ENCODE peak calls at places on chromosomes 4 and X, in five cellular contexts. G is natural killer cell treated with Interleukin-12 subunit alpha and Interleukin-12 subunit beta and Interleukin-15 and Interleukin-18, amount 100 ng/mL, for 72 hours; I is colonic mucosa; O is endothelial cell; Q is uterus. R is an unnamed sample.

GRCh38 chr4:6771229-6771671 is 11.3 kb upstream of the KIAA0232 start:
- DNase-seq in G (peak; percentile 12), I (no peak), O (no peak), Q (peak; percentile 49), R (peak; percentile 48)

GRCh38 chr4:62806786-62807185 is 1602.5 kb downstream of the TECRL start:
- DNase-seq in G (no peak), I (peak; percentile 22), O (no peak), Q (no peak), R (no peak)

GRCh38 chrX:103727115-103727514 is 16.4 kb downstream of the TMEM31 start:
- DNase-seq in G (no peak), I (no peak), O (no peak), Q (no peak), R (no peak)

GRCh38 chr4:110628321-110629213 is 5.7 kb upstream of the PITX2 start:
- DNase-seq in G (no peak), I (no peak), O (no peak), Q (no peak), R (no peak)

GRCh38 chr4:86531440-86531839 is 62.7 kb upstream of the PTPN13 start:
- DNase-seq in G (no peak), I (no peak), O (no peak), Q (no peak), R (no peak)

GRCh38 chr4:53706422-53707032 is 115.2 kb upstream of the LNX1 start:
- DNase-seq in G (no peak), I (peak; percentile 32), O (peak; percentile 27), Q (no peak), R (peak; percentile 15)

GRCh38 chr4:173076903-173077629 is 91.5 kb upstream of the GALNT7 start:
- DNase-seq in G (no peak), I (no peak), O (no peak), Q (no peak), R (no peak)

GRCh38 chrX:41300758-41301437 is 33.1 kb upstream of the DDX3X start:
- DNase-seq in G (no peak), I (no peak), O (no peak), Q (no peak), R (no peak)

GRCh38 chrX:153685179-153685536 is 2.6 kb upstream of the SLC6A8 start:
- DNase-seq in G (no peak), I (no peak), O (no peak), Q (no peak), R (no peak)

GRCh38 chr4:77232653-77233052 is 75.6 kb downstream of the CCNG2 start:
- DNase-seq in G (no peak), I (no peak), O (no peak), Q (no peak), R (no peak)

GRCh38 chr4:183350317-183351071 is 28.3 kb upstream of the CLDN24 start:
- DNase-seq in G (peak; percentile 32), I (no peak), O (no peak), Q (no peak), R (no peak)

GRCh38 chrX:56763556-56764152 is 34.6 kb downstream of the NBDY start:
- DNase-seq in G (peak; percentile 76), I (peak; percentile 86), O (no peak), Q (peak; percentile 84), R (peak; percentile 91)

GRCh38 chrX:134603806-134604700 is 54.2 kb downstream of the PLAC1 start:
- DNase-seq in G (no peak), I (no peak), O (no peak), Q (peak; percentile 31), R (no peak)

GRCh38 chrX:39760930-39761329 is 336.8 kb downstream of the BCOR start:
- DNase-seq in G (no peak), I (no peak), O (no peak), Q (no peak), R (no peak)

GRCh38 chr4:15354358-15354757 is 73.5 kb upstream of the C1QTNF7 start:
- DNase-seq in G (no peak), I (no peak), O (no peak), Q (no peak), R (no peak)

GRCh38 chrX:120308558-120308957 is 2.7 kb downstream of the TMEM255A start:
- DNase-seq in G (no peak), I (no peak), O (peak; percentile 20), Q (peak; percentile 16), R (no peak)

GRCh38 chr4:2395038-2395437 is 23.4 kb downstream of the ZFYVE28 start:
- DNase-seq in G (no peak), I (no peak), O (no peak), Q (no peak), R (no peak)

GRCh38 chr4:144591401-144591800 is 54.6 kb upstream of the HHIP start:
- DNase-seq in G (no peak), I (peak; percentile 68), O (no peak), Q (no peak), R (peak; percentile 43)

GRCh38 chrX:132219343-132219768 is at the start of gene RAP2C:
- DNase-seq in G (peak; percentile 77), I (peak; percentile 78), O (peak; percentile 72), Q (peak; percentile 66), R (peak; percentile 75)

GRCh38 chr4:41156574-41156973 is 57.8 kb downstream of the APBB2 start:
- DNase-seq in G (no peak), I (no peak), O (no peak), Q (no peak), R (no peak)

GRCh38 chr4:114479595-114479994 is 119.0 kb upstream of the UGT8 start:
- DNase-seq in G (no peak), I (no peak), O (no peak), Q (no peak), R (no peak)